ENCODE peak calls at places on chromosomes 4 and X, in six cellular contexts. D, Z, Y, F, L and V are unnamed samples.

GRCh38 chr4:168408620-168409019 is 71.7 kb downstream of the DDX60L start:
- DNase-seq in D (no peak), Z (no peak), Y (no peak), F (no peak), L (no peak), V (no peak)

GRCh38 chrX:154353172-154353843 is 21.1 kb downstream of the FLNA start:
- DNase-seq in D (no peak), Z (no peak), Y (no peak), F (no peak), L (no peak), V (no peak)

GRCh38 chr4:40630335-40631021 is 814 bp upstream of the RBM47 start:
- DNase-seq in D (no peak), Z (no peak), Y (no peak), F (no peak), L (peak), V (no peak)

GRCh38 chr4:111630705-111631104 is 514.5 kb upstream of the FAM241A start:
- DNase-seq in D (no peak), Z (no peak), Y (no peak), F (no peak), L (no peak), V (no peak)

GRCh38 chr4:167049257-167049656 is 185.0 kb downstream of the SPOCK3 start:
- DNase-seq in D (no peak), Z (no peak), Y (no peak), F (no peak), L (no peak), V (no peak)

GRCh38 chr4:187995322-187996207 is at the start of gene ZFP42:
- DNase-seq in D (no peak), Z (no peak), Y (no peak), F (no peak), L (peak), V (no peak)

GRCh38 chr4:119048446-119048845 is 87.2 kb upstream of the MYOZ2 start:
- DNase-seq in D (no peak), Z (no peak), Y (no peak), F (no peak), L (no peak), V (no peak)

GRCh38 chr4:4837921-4838601 is 21.4 kb upstream of the MSX1 start:
- DNase-seq in D (no peak), Z (no peak), Y (no peak), F (no peak), L (no peak), V (no peak)

GRCh38 chr4:101200561-101200960 is 146.8 kb downstream of the PPP3CA start:
- DNase-seq in D (no peak), Z (no peak), Y (no peak), F (no peak), L (no peak), V (no peak)

GRCh38 chr4:171203425-171203824 is 609.8 kb upstream of the GALNTL6 start:
- DNase-seq in D (no peak), Z (no peak), Y (no peak), F (no peak), L (no peak), V (no peak)

GRCh38 chr4:121094297-121094966 is 22.1 kb upstream of the NDNF start:
- DNase-seq in D (no peak), Z (no peak), Y (no peak), F (no peak), L (no peak), V (no peak)

GRCh38 chrX:97446298-97446882 is 562.7 kb downstream of the RPA4 start:
- DNase-seq in D (no peak), Z (no peak), Y (no peak), F (no peak), L (no peak), V (no peak)

GRCh38 chr4:173835863-173836262 is 305.8 kb upstream of the HAND2 start:
- DNase-seq in D (no peak), Z (no peak), Y (no peak), F (no peak), L (peak), V (no peak)

GRCh38 chrX:31832263-31832662 is 760.4 kb upstream of the FTHL17 start:
- DNase-seq in D (no peak), Z (no peak), Y (no peak), F (no peak), L (no peak), V (no peak)

GRCh38 chrX:683572-683971 is 53.0 kb downstream of the SHOX start:
- DNase-seq in D (no peak), Z (no peak), Y (no peak), F (no peak), L (no peak), V (no peak)

GRCh38 chrX:1591102-1591862 is at the start of gene AKAP17A:
- DNase-seq in D (peak), Z (peak), Y (peak), F (peak), L (peak), V (peak)

GRCh38 chr4:38226170-38226569 is 266.0 kb downstream of the PTTG2 start:
- DNase-seq in D (no peak), Z (no peak), Y (no peak), F (no peak), L (no peak), V (no peak)

GRCh38 chr4:108130955-108131354 is 37.8 kb downstream of the LEF1 start:
- DNase-seq in D (no peak), Z (no peak), Y (no peak), F (no peak), L (no peak), V (no peak)

GRCh38 chr4:128524311-128524710 is 236.7 kb upstream of the PGRMC2 start:
- DNase-seq in D (no peak), Z (no peak), Y (no peak), F (no peak), L (no peak), V (no peak)

GRCh38 chr4:142404191-142404611 is 441.9 kb downstream of the INPP4B start:
- DNase-seq in D (no peak), Z (no peak), Y (no peak), F (peak), L (no peak), V (no peak)

GRCh38 chr4:145351922-145352321 is 129.7 kb upstream of the SMAD1 start:
- DNase-seq in D (no peak), Z (no peak), Y (no peak), F (no peak), L (no peak), V (no peak)

GRCh38 chr4:23930750-23931488 is 41.1 kb upstream of the PPARGC1A start:
- DNase-seq in D (no peak), Z (no peak), Y (no peak), F (no peak), L (no peak), V (no peak)

GRCh38 chrX:50471390-50471789 is 765 bp upstream of the DGKK start:
- DNase-seq in D (no peak), Z (no peak), Y (no peak), F (no peak), L (peak), V (no peak)

GRCh38 chr4:54840992-54841768 is 183.4 kb downstream of the KIT start:
- DNase-seq in D (peak), Z (no peak), Y (no peak), F (no peak), L (no peak), V (no peak)

GRCh38 chr4:184163813-184164212 is 53.9 kb downstream of the ENPP6 start:
- DNase-seq in D (no peak), Z (no peak), Y (no peak), F (peak), L (peak), V (no peak)

GRCh38 chr4:14361084-14361483 is 641.2 kb upstream of the CPEB2 start:
- DNase-seq in D (no peak), Z (no peak), Y (no peak), F (no peak), L (no peak), V (no peak)

GRCh38 chr4:80189956-80190671 is 7.2 kb upstream of the PRDM8 start:
- DNase-seq in D (no peak), Z (no peak), Y (no peak), F (no peak), L (peak), V (no peak)

GRCh38 chr4:155952546-155952945 is 1.1 kb downstream of the CTSO start:
- DNase-seq in D (no peak), Z (no peak), Y (no peak), F (no peak), L (no peak), V (no peak)

GRCh38 chr4:80186666-80187065 is 10.6 kb upstream of the PRDM8 start:
- DNase-seq in D (no peak), Z (no peak), Y (no peak), F (no peak), L (no peak), V (no peak)

GRCh38 chr4:108165601-108166000 is 3.1 kb downstream of the LEF1 start:
- DNase-seq in D (no peak), Z (no peak), Y (no peak), F (peak), L (no peak), V (no peak)

GRCh38 chr4:3192188-3192587 is 56.8 kb upstream of the MSANTD1 start:
- DNase-seq in D (no peak), Z (no peak), Y (no peak), F (peak), L (no peak), V (no peak)

GRCh38 chrX:107769581-107770317 is 5.8 kb downstream of the TSC22D3 start:
- DNase-seq in D (no peak), Z (no peak), Y (no peak), F (no peak), L (no peak), V (no peak)

GRCh38 chrX:154799554-154800348 is 5.5 kb downstream of the MPP1 start:
- DNase-seq in D (peak), Z (no peak), Y (no peak), F (no peak), L (no peak), V (no peak)